ENCODE peak calls at places on chromosome 22, in eight cellular contexts. B, I, N, V, J, R, S and L are unnamed samples.

GRCh38 chr22:24435861-24436351 is 8.5 kb downstream of the ADORA2A start:
- DNase-seq in N (no peak), S (no peak), J (no peak), V (no peak), B (no peak), R (no peak), I (no peak), L (no peak)

GRCh38 chr22:39097098-39098020 is at the start of gene APOBEC3H:
- DNase-seq in R (no peak), S (no peak), V (peak; percentile 25), J (no peak), I (peak; percentile 16), B (no peak), N (no peak), L (no peak)

GRCh38 chr22:41217553-41218157 is 12.5 kb downstream of the L3MBTL2 start:
- DNase-seq in J (no peak), N (no peak), S (peak; percentile 72), B (no peak), I (no peak), V (no peak), R (peak; percentile 78), L (peak; percentile 59)

GRCh38 chr22:20653012-20653794 is 120.7 kb upstream of the SERPIND1 start:
- DNase-seq in V (no peak), R (no peak), N (no peak), S (no peak), B (no peak), J (no peak), I (no peak), L (no peak)

GRCh38 chr22:39512026-39512425 is 8.3 kb upstream of the ATF4 start:
- DNase-seq in N (no peak), S (no peak), R (no peak), J (no peak), I (no peak), B (no peak), V (no peak), L (no peak)

GRCh38 chr22:39481054-39481453 is 21.0 kb upstream of the MIEF1 start:
- DNase-seq in B (no peak), J (no peak), N (no peak), S (no peak), I (no peak), V (no peak), R (no peak), L (no peak)

GRCh38 chr22:47145883-47146282 is 383.4 kb downstream of the TBC1D22A start:
- DNase-seq in J (no peak), V (no peak), S (no peak), I (no peak), R (no peak), B (no peak), N (no peak), L (no peak)

GRCh38 chr22:38709306-38709705 is 3.6 kb downstream of the GTPBP1 start:
- DNase-seq in V (no peak), N (no peak), J (no peak), B (no peak), I (no peak), R (no peak), S (peak; percentile 24), L (no peak)

GRCh38 chr22:28948404-28948803 is 65.0 kb downstream of the ZNRF3 start:
- DNase-seq in J (no peak), S (no peak), I (no peak), R (no peak), B (no peak), N (no peak), V (no peak), L (no peak)

GRCh38 chr22:24550028-24550901 is 4.7 kb downstream of the GUCD1 start:
- DNase-seq in S (no peak), J (no peak), B (no peak), V (no peak), N (peak; percentile 99), I (no peak), R (no peak), L (no peak)

GRCh38 chr22:16989915-16990314 is 18.1 kb downstream of the GAB4 start:
- DNase-seq in S (no peak), R (no peak), N (no peak), I (no peak), B (no peak), J (no peak), V (no peak), L (no peak)

GRCh38 chr22:36398602-36399472 is 11.1 kb upstream of the MYH9 start:
- DNase-seq in S (peak; percentile 86), J (no peak), R (no peak), I (no peak), B (no peak), N (peak; percentile 51), V (no peak), L (no peak)

GRCh38 chr22:39264344-39265116 is 19.7 kb upstream of the PDGFB start:
- DNase-seq in B (no peak), S (no peak), V (no peak), N (no peak), R (no peak), I (no peak), J (no peak), L (no peak)

GRCh38 chr22:37453696-37454095 is 26.4 kb upstream of the ELFN2 start:
- DNase-seq in J (no peak), N (no peak), B (no peak), V (no peak), S (no peak), I (no peak), R (no peak), L (no peak)

GRCh38 chr22:42614312-42615091 is at the start of gene POLDIP3:
- DNase-seq in V (peak; percentile 90), B (peak; percentile 98), N (peak; percentile 93), R (peak; percentile 92), J (peak; percentile 78), I (peak; percentile 96), S (peak; percentile 97), L (peak; percentile 99)
- TF ChIP-seq POLR2AphosphoS5 in V (no peak), B (no peak), N (peak; percentile 27), R (no peak), J (no peak), I (peak; percentile 78), S (peak; percentile 89), L (no peak)

GRCh38 chr22:44701187-44701586 is 817 bp upstream of the PRR5 start:
- DNase-seq in R (no peak), S (no peak), I (no peak), J (no peak), B (no peak), N (no peak), V (no peak), L (no peak)

GRCh38 chr22:44703269-44703870 is 1.4 kb downstream of the PRR5 start:
- DNase-seq in B (no peak), N (no peak), S (no peak), V (no peak), I (no peak), J (no peak), R (no peak), L (no peak)

GRCh38 chr22:44701824-44702478 is at the start of gene PRR5:
- DNase-seq in I (peak; percentile 51), V (peak; percentile 88), R (no peak), S (peak; percentile 63), N (peak; percentile 68), J (no peak), B (no peak), L (peak; percentile 71)

GRCh38 chr22:44704159-44705021 is 2.4 kb downstream of the PRR5 start:
- DNase-seq in R (no peak), V (no peak), B (no peak), S (no peak), I (no peak), J (no peak), N (no peak), L (no peak)

DNA sequence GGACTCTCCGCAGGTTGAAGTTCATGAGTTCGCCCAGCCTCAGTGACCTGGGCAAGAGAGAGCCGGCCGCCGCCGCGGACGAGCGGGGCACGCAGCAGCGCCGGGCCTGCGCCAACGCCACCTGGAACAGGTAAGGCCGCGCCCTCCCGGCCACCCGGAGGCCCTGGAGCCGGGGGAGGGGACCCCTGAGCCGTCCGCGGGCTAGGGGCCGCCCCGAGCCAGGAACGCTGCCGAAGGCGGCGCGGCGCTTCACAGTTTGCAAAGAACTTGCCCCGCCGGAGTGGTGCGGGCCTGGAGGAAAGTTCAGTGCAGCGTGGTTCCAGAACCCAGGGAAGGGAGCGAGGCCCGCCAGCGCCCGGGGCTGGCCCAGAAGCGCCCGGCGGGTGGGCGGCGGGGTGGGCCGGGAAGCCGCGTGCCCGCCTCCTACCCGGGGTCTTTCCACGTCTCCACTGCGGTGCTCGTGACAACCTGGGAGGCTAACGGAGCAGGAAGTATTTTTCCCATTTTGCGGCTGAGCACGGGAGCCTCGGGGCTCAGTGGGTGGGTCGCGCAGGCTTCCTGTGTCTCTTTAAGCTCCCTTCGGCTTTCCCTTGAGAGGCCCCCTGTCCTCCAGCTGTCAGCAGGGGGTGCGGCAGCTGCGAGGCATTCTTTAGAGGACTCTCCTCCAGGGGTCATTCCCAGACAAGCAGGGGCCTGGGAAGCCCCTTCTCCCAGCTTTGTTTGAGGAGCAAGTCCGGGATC is 645 bp downstream of the PRR5 start:
- DNase-seq in V (no peak), I (no peak), N (no peak), J (no peak), S (no peak), B (no peak), R (peak; percentile 37), L (peak; percentile 78)
- TF ChIP-seq EZH2 in V (no peak), I (no peak), N (no peak), J (no peak), S (peak; percentile 46), B (no peak), R (no peak), L (no peak)

DNA sequence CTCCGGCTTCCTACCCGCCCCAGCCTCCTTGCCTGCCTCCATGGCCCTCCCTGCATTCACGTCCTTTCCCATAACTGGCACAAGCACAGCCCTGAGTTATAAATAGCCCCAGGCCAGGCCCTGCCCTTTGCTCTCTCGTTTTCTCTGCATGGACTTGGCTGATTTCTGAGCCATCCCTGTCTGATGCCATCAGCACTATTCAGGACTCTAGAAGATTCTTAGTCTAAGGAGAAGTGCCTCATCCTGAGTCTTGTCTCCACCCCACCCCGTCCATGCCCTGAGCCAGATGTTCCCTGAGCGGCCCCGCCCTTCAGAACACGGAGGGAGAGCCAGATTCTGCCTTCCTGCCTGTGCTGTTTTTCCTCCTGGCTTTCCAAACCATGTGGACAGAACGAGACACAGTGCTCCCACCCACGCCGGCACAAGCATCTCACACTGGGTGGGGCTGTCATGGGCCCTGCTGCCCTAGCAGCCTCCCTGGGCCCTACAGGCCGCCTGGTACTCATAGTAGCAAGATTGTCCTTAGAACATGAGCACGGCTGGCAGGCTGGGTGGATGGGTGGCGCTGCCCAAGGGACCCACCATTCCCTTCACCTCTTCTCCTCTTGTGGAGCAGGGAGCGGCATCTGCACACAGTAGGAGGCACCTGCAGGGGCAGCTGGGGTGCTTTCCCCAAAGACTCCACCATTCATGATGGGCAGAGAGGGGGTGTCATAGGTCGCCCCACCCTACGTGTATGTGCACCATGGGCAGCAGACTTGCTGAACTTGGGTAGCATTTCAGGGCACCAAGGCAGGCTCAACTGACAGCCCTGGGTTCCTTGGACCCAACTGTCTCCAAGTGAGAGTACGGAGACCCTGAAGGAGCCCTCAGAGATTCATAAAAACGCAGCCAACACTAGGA is 76.9 kb downstream of the BCR start:
- DNase-seq in N (no peak), B (no peak), S (no peak), V (peak; percentile 69), J (no peak), R (no peak), I (no peak), L (no peak)
- TF ChIP-seq POLR2AphosphoS5 in N (no peak), B (no peak), S (no peak), V (no peak), J (no peak), R (no peak), I (no peak), L (no peak)

DNA sequence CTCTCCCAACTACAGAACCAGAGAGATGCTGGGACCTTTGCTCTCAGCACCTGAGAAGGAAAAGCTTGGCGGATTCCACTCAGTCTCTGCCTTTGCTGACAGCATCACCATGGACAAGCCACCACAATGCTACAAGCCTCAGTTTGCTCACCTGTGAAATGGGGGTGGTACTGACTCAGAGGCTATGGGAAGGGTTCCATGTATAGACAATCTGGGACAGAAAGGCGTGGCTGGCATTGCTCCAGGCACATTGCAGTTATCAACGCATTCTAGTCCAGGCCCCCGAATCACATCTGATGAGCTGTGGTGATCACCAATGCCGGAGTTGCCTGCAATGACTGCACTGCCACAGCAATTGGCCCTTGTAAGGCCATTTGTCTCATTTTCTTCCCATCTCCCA is 72.6 kb downstream of the ISX start:
- DNase-seq in B (no peak), V (no peak), I (no peak), J (no peak), R (no peak), S (no peak), N (no peak), L (no peak)
- TF ChIP-seq EZH2 in B (no peak), V (no peak), I (no peak), J (no peak), R (no peak), S (no peak), N (no peak), L (no peak)